ENCODE peak calls at places on chromosomes 7 and 10, in four cellular contexts. C, D, A and W are unnamed samples.

GRCh38 chr7:74307738-74308505 is 18.7 kb downstream of the CLIP2 start:
- DNase-seq in C (no peak), D (no peak), A (no peak), W (no peak)

GRCh38 chr7:66205736-66206080 is 574 bp downstream of the TPST1 start:
- DNase-seq in C (no peak), D (no peak), A (no peak), W (no peak)

GRCh38 chr7:50450691-50451051 is 521 bp upstream of the FIGNL1 start:
- DNase-seq in C (no peak), D (no peak), A (no peak), W (no peak)

GRCh38 chr7:40918701-40919271 is 784.0 kb downstream of the SUGCT start:
- DNase-seq in C (no peak), D (no peak), A (no peak), W (no peak)

GRCh38 chr7:109351493-109351892 is 781.8 kb downstream of the DNAJB9 start:
- DNase-seq in C (no peak), D (no peak), A (no peak), W (no peak)

GRCh38 chr10:115093286-115093775 is at the start of gene ATRNL1:
- DNase-seq in C (no peak), D (no peak), A (no peak), W (peak)

GRCh38 chr7:34445653-34446052 is 212.4 kb upstream of the NPSR1 start:
- DNase-seq in C (no peak), D (no peak), A (no peak), W (no peak)

GRCh38 chr10:118827466-118828155 is 72.8 kb upstream of the CACUL1 start:
- DNase-seq in C (no peak), D (no peak), A (peak), W (no peak)

GRCh38 chr10:22648547-22648961 is 65.8 kb downstream of the PIP4K2A start:
- DNase-seq in C (no peak), D (peak), A (no peak), W (no peak)

GRCh38 chr10:99280472-99280871 is 44.8 kb upstream of the HPSE2 start:
- DNase-seq in C (no peak), D (no peak), A (no peak), W (no peak)

GRCh38 chr10:99276848-99277486 is 41.3 kb upstream of the HPSE2 start:
- DNase-seq in C (no peak), D (no peak), A (peak), W (no peak)

GRCh38 chr10:99279626-99280111 is 44.0 kb upstream of the HPSE2 start:
- DNase-seq in C (no peak), D (no peak), A (no peak), W (no peak)
- TF ChIP-seq SPI1 in C (no peak), D (no peak), A (no peak), W (no peak)

GRCh38 chr10:20956843-20957242 is 59.7 kb upstream of the NEBL start:
- DNase-seq in C (no peak), D (no peak), A (no peak), W (no peak)
- TF ChIP-seq SPI1 in C (no peak), D (no peak), A (no peak), W (no peak)

GRCh38 chr10:75530337-75530736 is 98.9 kb downstream of the LRMDA start:
- DNase-seq in C (no peak), D (no peak), A (no peak), W (no peak)
- TF ChIP-seq SPI1 in C (no peak), D (no peak), A (no peak), W (no peak)

DNA sequence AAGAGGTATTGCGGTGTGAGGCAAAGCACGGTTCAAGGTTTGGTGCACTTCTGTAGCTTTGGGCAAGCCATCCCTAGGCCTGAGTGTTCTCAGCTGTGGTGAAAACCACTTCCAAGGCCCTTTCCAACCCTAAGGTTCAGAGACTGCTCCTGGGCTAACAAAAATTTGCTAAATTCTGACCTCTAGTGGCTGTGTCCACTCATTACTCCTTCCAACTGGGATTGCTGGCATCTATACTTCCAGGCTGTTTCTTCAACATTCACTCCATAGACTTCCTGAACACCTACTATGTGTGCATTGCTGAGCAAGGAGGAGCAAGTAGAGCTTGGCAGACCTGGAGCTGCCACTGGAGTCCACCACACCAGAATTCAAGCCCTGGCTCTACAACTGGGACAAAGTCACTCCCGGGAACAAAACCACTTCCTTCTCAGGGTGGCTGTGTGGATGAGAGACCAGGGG is 29.3 kb upstream of the SH3PXD2A start:
- DNase-seq in C (no peak), D (no peak), A (peak), W (peak)
- TF ChIP-seq SPI1 in C (no peak), D (no peak), A (no peak), W (no peak)